ENCODE peak calls at places on chromosomes 5 and 9, in five cellular contexts. W, R, H, A and N are unnamed samples.

GRCh38 chr9:14910178-14910805 is at the start of gene FREM1:
- DNase-seq in H (no peak), W (peak; percentile 53), A (peak; percentile 25), R (no peak), N (no peak)

GRCh38 chr5:31232273-31232888 is 38.9 kb downstream of the CDH6 start:
- DNase-seq in R (no peak), A (peak; percentile 66), H (peak; percentile 24), W (no peak), N (no peak)

GRCh38 chr5:6338871-6339270 is 39.5 kb downstream of the MED10 start:
- DNase-seq in H (no peak), R (no peak), A (no peak), W (no peak), N (peak; percentile 27)

GRCh38 chr5:2985718-2986117 is 234.2 kb upstream of the IRX2 start:
- DNase-seq in H (no peak), W (no peak), R (no peak), A (no peak), N (no peak)

GRCh38 chr9:17082343-17082742 is 52.5 kb upstream of the CNTLN start:
- DNase-seq in W (no peak), H (peak; percentile 5), A (no peak), R (no peak), N (no peak)

GRCh38 chr9:35729101-35729500 is 2.9 kb downstream of the TLN1 start:
- DNase-seq in W (no peak), R (no peak), H (no peak), A (no peak), N (no peak)

GRCh38 chr5:174186096-174186495 is 140.6 kb downstream of the NSG2 start:
- DNase-seq in H (no peak), W (no peak), A (no peak), R (peak; percentile 67), N (no peak)

GRCh38 chr5:180136661-180137381 is 65.3 kb upstream of the RNF130 start:
- DNase-seq in W (peak; percentile 41), A (no peak), H (no peak), R (peak; percentile 62), N (peak; percentile 58)

GRCh38 chr9:136326061-136326776 is 1.1 kb upstream of the GPSM1 start:
- DNase-seq in W (no peak), R (no peak), H (no peak), A (no peak), N (no peak)

GRCh38 chr5:34841816-34842215 is 2.9 kb downstream of the TTC23L start:
- DNase-seq in H (no peak), W (no peak), R (no peak), A (no peak), N (no peak)

GRCh38 chr9:100595391-100596199 is 17.7 kb downstream of the CAVIN4 start:
- DNase-seq in A (peak; percentile 55), W (no peak), R (no peak), H (peak; percentile 46), N (no peak)

GRCh38 chr9:95189230-95190098 is 128.0 kb downstream of the FANCC start:
- DNase-seq in H (no peak), R (no peak), A (peak; percentile 84), W (no peak), N (no peak)

GRCh38 chr9:18438300-18438925 is 35.5 kb upstream of the ADAMTSL1 start:
- DNase-seq in R (peak; percentile 80), A (peak; percentile 51), H (no peak), W (peak; percentile 61), N (no peak)

GRCh38 chr9:113888976-113889375 is 12.9 kb downstream of the ZNF618 start:
- DNase-seq in R (no peak), W (no peak), A (no peak), H (no peak), N (no peak)

GRCh38 chr5:154937718-154938466 is at the start of gene GEMIN5:
- DNase-seq in H (peak; percentile 87), R (peak; percentile 88), A (peak; percentile 81), W (peak; percentile 92), N (peak; percentile 90)

GRCh38 chr9:79308012-79308411 is 263.8 kb upstream of the TLE4 start:
- DNase-seq in R (no peak), A (no peak), W (no peak), H (no peak), N (no peak)

GRCh38 chr5:58453326-58453725 is 6.6 kb downstream of the PLK2 start:
- DNase-seq in R (no peak), H (no peak), W (no peak), A (no peak), N (no peak)

GRCh38 chr9:1434082-1434481 is 383.9 kb downstream of the DMRT2 start:
- DNase-seq in H (no peak), W (no peak), A (no peak), R (no peak), N (no peak)

GRCh38 chr5:63963080-63963735 is 963 bp upstream of the HTR1A start:
- DNase-seq in W (no peak), A (peak; percentile 48), R (no peak), H (peak; percentile 53), N (no peak)

GRCh38 chr5:132773601-132774355 is 3.3 kb downstream of the SEPTIN8 start:
- DNase-seq in W (no peak), R (no peak), H (no peak), A (no peak), N (peak; percentile 33)

GRCh38 chr9:129319076-129319937 is 141.2 kb upstream of the IER5L start:
- DNase-seq in H (no peak), R (peak; percentile 73), A (no peak), W (peak; percentile 52), N (no peak)

GRCh38 chr9:129319938-129320481 is 141.9 kb upstream of the IER5L start:
- DNase-seq in R (peak; percentile 55), H (no peak), W (peak; percentile 37), A (no peak), N (no peak)

GRCh38 chr9:129321511-129322021 is 143.5 kb upstream of the IER5L start:
- DNase-seq in H (no peak), W (peak; percentile 78), R (no peak), A (no peak), N (no peak)

GRCh38 chr9:129322022-129322621 is 144.1 kb upstream of the IER5L start:
- DNase-seq in A (no peak), W (no peak), H (no peak), R (peak; percentile 70), N (peak; percentile 57)

DNA sequence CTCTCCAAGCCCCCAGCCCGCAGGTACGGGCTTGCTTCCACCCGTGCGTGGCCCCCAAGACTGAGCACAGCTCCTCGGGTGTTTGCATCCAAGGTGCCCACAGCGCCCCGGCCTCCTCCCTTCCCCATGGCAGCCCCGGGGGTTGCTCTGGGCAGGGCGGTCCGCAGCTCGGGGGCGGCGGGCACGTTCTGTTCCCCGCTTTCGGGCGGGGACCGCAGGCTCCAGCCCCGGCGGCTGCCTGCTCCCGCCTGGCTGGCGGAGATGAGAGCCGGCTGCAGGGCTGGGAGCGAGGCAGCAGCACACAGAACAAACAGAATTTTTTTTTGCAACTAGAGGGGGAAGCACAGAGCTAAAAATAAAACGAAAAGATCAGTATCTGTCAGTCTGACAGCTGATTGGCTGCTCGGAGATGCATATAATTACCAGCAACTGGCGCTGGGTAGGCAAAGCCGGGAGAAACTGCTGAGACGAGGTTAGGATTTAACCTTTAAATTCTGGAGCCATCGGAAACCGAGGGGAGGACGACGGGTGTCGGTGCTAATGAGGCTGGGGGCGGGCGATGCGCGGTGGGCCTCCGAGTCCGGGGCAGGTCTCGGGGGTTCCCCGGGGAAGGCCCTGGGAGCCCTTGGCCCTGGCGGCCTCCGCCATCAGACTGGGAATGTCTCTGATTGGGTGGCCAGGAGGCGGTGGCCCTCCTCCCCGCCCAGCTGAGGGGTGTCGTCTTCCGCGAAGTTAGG is 142.7 kb upstream of the IER5L start:
- DNase-seq in H (no peak), R (peak; percentile 84), W (no peak), A (peak; percentile 74), N (no peak)
- TF ChIP-seq CTCF in H (no peak), R (no peak), W (peak; percentile 12), A (peak; percentile 42), N (peak; percentile 7)

GRCh38 chr5:952597-953271 is 55.9 kb upstream of the NKD2 start:
- DNase-seq in W (no peak), A (no peak), H (no peak), R (peak; percentile 58), N (peak; percentile 62)
- H3K4me1 ChIP-seq in W (peaks cover 14% of the 10 kb centered on the region), A (peaks cover 20% of the 10 kb centered on the region), H (peaks cover 16% of the 10 kb centered on the region), R (peaks cover 15% of the 10 kb centered on the region), N (peaks cover 14% of the 10 kb centered on the region)

DNA sequence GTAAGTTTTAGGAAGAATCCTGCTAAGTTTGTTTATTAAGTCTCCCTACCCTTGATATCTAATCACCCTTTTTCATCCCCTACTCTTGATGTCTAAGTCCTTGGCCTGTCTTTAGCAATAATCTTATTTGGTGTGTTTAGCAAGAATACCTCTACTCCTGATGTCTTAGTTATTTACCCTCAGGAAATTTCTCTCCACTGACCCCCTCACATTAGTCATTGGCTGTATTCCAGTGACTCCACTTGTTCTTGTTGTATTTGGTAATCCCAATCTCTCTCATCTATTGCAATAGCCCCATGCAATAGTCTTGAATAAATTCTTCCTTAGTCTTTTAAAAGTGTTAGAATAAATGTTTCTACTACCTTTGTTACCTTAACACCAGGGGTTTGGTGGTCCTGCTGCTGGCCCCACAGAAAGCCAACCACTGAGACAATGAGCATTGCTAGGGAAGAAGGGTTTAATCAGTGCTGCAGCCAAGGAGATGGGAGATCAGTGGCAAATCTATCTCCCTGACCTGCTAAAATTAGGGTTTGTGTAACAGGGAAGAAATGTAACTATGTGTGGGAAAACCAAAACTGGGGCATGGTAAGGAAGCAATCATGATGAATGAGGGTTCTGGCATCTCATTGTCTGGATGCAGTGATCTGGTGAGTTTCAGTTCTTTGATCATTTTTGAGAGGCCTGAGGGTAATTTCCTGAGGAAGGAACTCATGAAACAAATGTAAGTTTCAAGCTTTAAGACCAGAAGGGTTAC is 236.4 kb upstream of the DAB2 start:
- DNase-seq in R (no peak), H (peak; percentile 75), W (no peak), A (no peak), N (no peak)
- H3K27ac ChIP-seq in R (no peak overlapping the region), H (no peak overlapping the region), W (no peak overlapping the region), A (no peak overlapping the region), N (peak overlapping the region; percentile 55)

GRCh38 chr9:131275332-131276106 is 791 bp downstream of the FAM78A start:
- DNase-seq in H (no peak), W (no peak), R (no peak), A (peak; percentile 71), N (no peak)

GRCh38 chr9:131277673-131278420 is 1.5 kb upstream of the FAM78A start:
- DNase-seq in A (peak; percentile 92), H (peak; percentile 60), R (no peak), W (peak; percentile 80), N (no peak)

GRCh38 chr9:131276107-131276888 is at the start of gene FAM78A:
- DNase-seq in R (no peak), A (no peak), W (peak; percentile 82), H (no peak), N (no peak)

GRCh38 chr9:131278421-131279111 is 2.3 kb upstream of the FAM78A start:
- DNase-seq in W (no peak), A (no peak), R (no peak), H (no peak), N (no peak)

GRCh38 chr9:131276891-131277672 is 772 bp upstream of the FAM78A start:
- DNase-seq in H (no peak), R (no peak), A (no peak), W (no peak), N (no peak)
- TF ChIP-seq CTCF in H (no peak), R (no peak), A (peak; percentile 25), W (no peak), N (no peak)

GRCh38 chr5:16737620-16738364 is 121.0 kb upstream of the RETREG1 start:
- DNase-seq in A (no peak), H (no peak), W (no peak), R (no peak), N (no peak)
- H3K4me1 ChIP-seq in A (peaks cover 42% of the 10 kb centered on the region), H (peaks cover 49% of the 10 kb centered on the region), W (no peaks in the 10 kb centered on the region), R (peaks cover 30% of the 10 kb centered on the region), N (peaks cover 35% of the 10 kb centered on the region)